ENCODE peak calls at places on chromosomes 3 and 15, in four cellular contexts. B, E, J and I are unnamed samples.

GRCh38 chr15:62253294-62253693 is 88.2 kb upstream of the C2CD4B start:
- DNase-seq in B (no peak), E (no peak), J (no peak), I (no peak)

GRCh38 chr3:48784426-48785120 is 63.1 kb downstream of the PRKAR2A start:
- DNase-seq in B (no peak), E (no peak), J (no peak), I (no peak)

GRCh38 chr3:172343117-172343516 is 105.1 kb downstream of the GHSR start:
- DNase-seq in B (no peak), E (no peak), J (no peak), I (no peak)

GRCh38 chr3:183824761-183825379 is 507 bp downstream of the MAP6D1 start:
- DNase-seq in B (no peak), E (peak; percentile 41), J (no peak), I (peak; percentile 48)

GRCh38 chr3:59839810-59840515 is 790.1 kb upstream of the CFAP20DC start:
- DNase-seq in B (no peak), E (no peak), J (no peak), I (no peak)

GRCh38 chr15:84917452-84917851 is 33.0 kb downstream of the SLC28A1 start:
- DNase-seq in B (no peak), E (no peak), J (no peak), I (no peak)

GRCh38 chr15:73002509-73002908 is 49.8 kb upstream of the NEO1 start:
- DNase-seq in B (no peak), E (no peak), J (no peak), I (no peak)

GRCh38 chr15:87118424-87118823 is 1038.8 kb downstream of the AGBL1 start:
- DNase-seq in B (no peak), E (no peak), J (no peak), I (no peak)

DNA sequence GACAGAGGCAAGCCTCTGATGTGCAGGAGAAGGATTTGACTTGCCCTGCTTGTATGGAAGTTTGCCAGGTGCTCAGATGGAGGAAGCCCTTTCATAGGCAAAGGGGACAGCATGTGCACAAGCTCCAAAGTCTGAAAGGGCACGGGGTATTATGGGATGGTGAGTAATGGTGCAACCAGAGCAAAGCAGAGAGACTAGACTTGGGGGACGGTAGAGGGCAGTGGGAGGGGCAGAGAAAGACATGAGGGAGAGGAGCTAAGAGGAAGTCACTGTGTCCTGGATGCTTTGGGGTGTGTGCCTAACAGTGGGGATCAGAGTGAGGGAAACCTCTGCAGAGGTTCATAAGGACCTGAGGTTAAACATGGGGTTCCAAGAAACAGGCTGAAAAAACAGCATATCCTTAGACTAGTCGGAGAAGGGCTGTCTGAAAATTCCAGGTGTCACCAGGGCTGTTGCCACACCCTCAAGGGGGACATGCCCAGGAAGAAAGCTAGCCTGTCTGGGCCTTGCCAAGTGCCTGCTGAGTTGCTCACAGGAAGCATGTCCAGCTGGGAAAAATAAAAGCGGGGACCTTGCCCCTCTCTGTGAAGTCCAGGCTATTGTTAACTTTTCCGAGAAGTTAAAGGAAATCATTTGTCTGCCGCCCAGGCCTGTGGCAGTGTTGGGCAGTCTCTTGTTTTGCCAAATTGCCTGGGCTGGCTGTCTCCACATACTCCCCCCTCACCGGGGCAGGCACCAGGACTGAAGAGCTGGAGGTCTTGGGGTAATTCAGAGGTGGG is 47.1 kb downstream of the HRH1 start:
- DNase-seq in B (no peak), E (peak; percentile 73), J (no peak), I (no peak)
- TF ChIP-seq POLR2A in B (no peak), E (no peak), J (no peak), I (no peak)

GRCh38 chr15:93088981-93089854 is at the start of gene RGMA:
- DNase-seq in B (no peak), E (no peak), J (no peak), I (no peak)
- TF ChIP-seq POLR2A in B (no peak), E (no peak), J (no peak), I (no peak)

GRCh38 chr3:42600111-42600957 is at the start of gene NKTR:
- DNase-seq in B (peak; percentile 98), E (peak; percentile 99), J (peak; percentile 98), I (peak; percentile 99)
- TF ChIP-seq POLR2A in B (peak; percentile 92), E (peak; percentile 66), J (peak; percentile 67), I (peak; percentile 89)

GRCh38 chr3:23590874-23591273 is 214.9 kb upstream of the UBE2E1 start:
- DNase-seq in B (no peak), E (no peak), J (no peak), I (no peak)

GRCh38 chr3:23590424-23590823 is 215.3 kb upstream of the UBE2E1 start:
- DNase-seq in B (no peak), E (no peak), J (no peak), I (no peak)

GRCh38 chr3:23588547-23588946 is 217.2 kb upstream of the UBE2E1 start:
- DNase-seq in B (no peak), E (no peak), J (no peak), I (no peak)

GRCh38 chr3:23591374-23591773 is 214.4 kb upstream of the UBE2E1 start:
- DNase-seq in B (no peak), E (no peak), J (no peak), I (no peak)

GRCh38 chr3:23589586-23589985 is 216.2 kb upstream of the UBE2E1 start:
- DNase-seq in B (no peak), E (no peak), J (no peak), I (no peak)
- TF ChIP-seq POLR2A in B (no peak), E (no peak), J (no peak), I (no peak)

DNA sequence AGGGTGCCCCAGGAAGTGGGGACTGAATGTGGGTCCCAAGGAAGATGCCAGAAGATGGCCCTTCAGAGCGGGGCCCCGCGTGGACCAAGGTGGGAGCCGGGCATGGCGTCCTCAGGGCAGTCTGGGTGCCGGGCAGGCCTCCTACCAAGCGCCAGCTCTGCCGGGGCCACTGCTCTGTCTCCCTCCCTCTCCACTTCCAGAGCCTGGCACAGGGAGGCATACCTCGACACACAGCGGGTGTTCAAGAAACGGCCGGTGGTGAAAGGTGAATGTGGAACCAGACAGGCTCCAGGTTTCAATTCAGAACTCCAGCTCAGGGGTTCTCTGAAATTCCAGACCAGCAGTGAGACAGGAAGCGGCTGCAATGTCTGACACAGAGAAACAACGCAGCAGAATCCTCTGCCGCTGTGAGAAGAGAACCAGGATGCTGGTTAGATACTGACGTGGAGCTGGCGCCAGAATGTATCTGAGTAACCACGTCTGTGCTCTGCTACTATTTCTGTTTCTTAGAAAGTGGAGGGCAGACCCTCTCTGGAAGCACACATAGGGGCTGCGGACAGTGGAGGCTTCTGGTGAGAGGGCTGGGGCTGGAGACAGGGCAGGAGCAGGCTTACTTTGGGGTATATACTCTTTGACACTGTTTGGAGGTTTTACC is 12.8 kb downstream of the BFSP2 start:
- DNase-seq in B (no peak), E (no peak), J (no peak), I (no peak)
- TF ChIP-seq POLR2A in B (no peak), E (no peak), J (no peak), I (no peak)

DNA sequence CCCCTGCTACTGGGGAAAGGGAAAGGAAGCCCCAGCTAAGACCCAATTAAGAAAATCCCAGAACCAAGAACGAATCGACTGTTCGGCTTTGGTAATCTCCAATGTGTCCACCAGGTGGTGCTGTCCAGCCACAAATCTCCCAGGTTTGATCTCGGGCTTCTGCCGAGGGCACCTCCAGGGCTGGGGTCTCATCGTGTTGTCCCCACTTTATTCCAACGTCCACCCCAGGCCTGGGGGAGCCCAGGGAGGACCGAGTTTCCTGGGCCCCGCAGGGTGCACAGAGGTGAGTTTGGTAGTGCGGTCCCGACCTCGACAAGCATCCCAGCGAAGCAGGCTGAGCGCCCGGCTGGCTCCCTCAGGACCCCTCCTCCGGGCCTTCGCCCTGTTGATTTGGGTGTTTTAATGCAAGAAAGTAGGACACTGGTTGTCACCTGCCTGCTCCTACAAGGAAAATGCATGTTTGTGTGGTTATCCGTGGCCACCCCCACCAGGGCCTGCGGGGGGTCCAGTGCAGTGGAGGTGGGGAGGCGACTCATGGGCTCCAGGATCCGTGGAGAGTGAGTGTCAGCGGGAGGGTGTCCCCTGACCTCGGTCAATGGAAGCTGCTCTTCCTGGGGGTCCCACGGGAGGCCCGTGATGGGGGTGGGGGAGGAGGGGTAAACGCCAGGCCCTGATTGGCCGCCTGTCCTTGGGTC is 185.0 kb downstream of the GOLGA6L6 start:
- DNase-seq in B (peak; percentile 32), E (peak; percentile 75), J (peak; percentile 54), I (no peak)
- TF ChIP-seq POLR2A in B (no peak), E (no peak), J (no peak), I (no peak)

DNA sequence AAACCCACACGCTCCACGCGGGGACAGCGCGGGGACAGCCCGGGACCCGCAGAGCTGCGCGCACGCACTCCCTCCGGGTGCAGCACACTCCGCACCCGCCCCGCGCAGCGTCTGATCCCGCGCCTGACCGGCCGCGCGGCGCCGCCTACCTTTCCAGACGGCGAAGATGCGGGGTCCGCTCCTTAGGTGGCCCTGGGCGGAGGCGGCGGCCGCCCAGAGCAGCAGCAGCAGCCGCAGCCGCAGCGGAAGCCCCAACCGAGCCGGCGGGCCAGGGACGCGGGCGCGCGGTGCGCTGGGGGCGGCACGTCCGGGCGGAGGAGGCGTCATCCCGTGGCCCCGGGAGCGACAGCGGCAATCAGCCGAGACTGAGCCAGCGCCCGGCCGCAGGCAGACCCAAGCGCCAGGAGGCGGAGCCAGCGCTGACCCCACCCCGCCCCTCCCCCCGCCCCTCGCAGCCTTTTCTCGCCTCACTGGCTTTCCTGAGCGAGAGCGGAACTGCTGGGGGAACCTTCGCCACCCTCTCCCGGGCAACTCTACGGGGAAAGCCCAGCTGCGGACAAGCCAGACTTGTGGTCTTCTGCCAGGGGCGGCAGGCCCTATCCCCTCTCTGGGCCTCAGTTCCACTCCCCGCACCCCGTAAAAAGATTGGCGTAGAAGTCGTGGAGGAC is at the start of gene SEMA7A:
- DNase-seq in B (peak; percentile 34), E (peak; percentile 94), J (peak; percentile 54), I (peak; percentile 93)
- TF ChIP-seq POLR2A in B (peak; percentile 88), E (peak; percentile 35), J (no peak), I (peak; percentile 91)

DNA sequence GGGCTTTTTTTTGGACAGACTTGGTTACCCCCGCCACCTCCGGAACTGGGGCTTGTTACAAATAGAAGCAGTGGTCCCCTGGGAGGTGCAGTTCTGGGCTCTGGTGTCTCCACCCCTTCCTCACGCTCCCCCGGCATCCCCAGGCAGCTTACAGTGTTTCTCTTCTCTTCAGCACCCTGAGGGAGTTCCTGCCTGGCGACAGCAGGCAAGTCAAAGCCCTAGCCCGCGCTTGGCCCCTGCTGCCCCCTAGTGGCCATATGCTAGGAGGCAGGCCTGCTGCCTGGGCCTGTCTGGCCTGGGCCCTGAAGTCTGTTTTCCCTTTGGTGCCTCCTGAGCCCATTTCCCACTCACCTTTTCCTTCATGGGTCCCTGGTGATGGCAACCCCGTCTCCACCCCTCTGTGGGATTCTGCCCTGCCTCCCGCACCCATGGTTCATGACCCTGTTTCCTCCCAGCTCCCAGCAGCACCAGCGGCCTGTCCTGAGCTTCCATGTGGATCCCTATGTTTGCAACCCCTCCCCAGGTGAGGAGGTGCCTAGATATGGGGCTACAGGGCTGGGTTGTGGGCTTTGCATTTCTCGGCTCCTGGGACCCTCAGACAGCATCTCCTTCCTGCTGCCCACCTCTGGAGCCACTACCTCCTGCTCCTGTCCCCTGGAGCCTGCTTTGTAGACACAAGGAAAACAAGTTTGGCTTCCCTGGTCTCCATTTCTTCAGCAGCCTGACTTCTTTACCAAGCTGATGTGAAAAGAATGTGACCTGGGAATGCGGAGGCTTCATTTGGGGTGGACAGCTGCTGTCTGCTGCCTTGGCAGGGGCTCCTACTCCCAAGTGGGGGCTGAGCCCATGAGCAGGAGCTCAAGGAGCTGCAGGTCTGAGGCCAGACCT is 2.2 kb downstream of the SNX22 start:
- DNase-seq in B (peak; percentile 57), E (peak; percentile 96), J (peak; percentile 81), I (peak; percentile 94)
- TF ChIP-seq POLR2A in B (no peak), E (no peak), J (no peak), I (peak; percentile 48)

GRCh38 chr15:63504247-63504978 is at the start of gene USP3:
- DNase-seq in B (peak; percentile 89), E (peak; percentile 97), J (peak; percentile 94), I (peak; percentile 96)
- TF ChIP-seq POLR2A in B (peak; percentile 75), E (peak; percentile 69), J (peak; percentile 61), I (peak; percentile 77)